ENCODE peak calls at places on chromosomes 4 and X, in four cellular contexts. Q is breast epithelium, L is suprapubic skin, T is sigmoid colon. M is an unnamed sample. For H3K9me3, the result is how much of the 10 kb centered on the place peaks cover.

GRCh38 chr4:129233691-129234090 is 137.7 kb downstream of the C4orf33 start:
- DNase-seq in T (no peak), Q (no peak), L (no peak), M (no peak)

GRCh38 chr4:185833055-185833598 is 21.1 kb upstream of the SORBS2 start:
- DNase-seq in Q (no peak), L (no peak), T (no peak), M (no peak)

GRCh38 chr4:146267826-146268225 is 53.5 kb downstream of the REELD1 start:
- DNase-seq in T (no peak), L (no peak), Q (no peak), M (no peak)

GRCh38 chr4:132893787-132894186 is 255.3 kb upstream of the PCDH10 start:
- DNase-seq in T (no peak), Q (no peak), L (no peak), M (no peak)

GRCh38 chr4:128558896-128559669 is 250.4 kb upstream of the JADE1 start:
- DNase-seq in L (no peak), T (peak), Q (peak), M (no peak)

GRCh38 chrX:16516473-16516872 is 133.5 kb upstream of the S100G start:
- DNase-seq in Q (no peak), L (no peak), T (no peak), M (no peak)

GRCh38 chr4:138242076-138242829 is at the start of gene SLC7A11:
- DNase-seq in L (no peak), Q (peak), T (no peak), M (no peak)

GRCh38 chr4:103626296-103626695 is 93.5 kb downstream of the TACR3 start:
- DNase-seq in Q (no peak), T (no peak), L (no peak), M (no peak)

GRCh38 chrX:134622056-134622812 is 36.0 kb downstream of the PLAC1 start:
- DNase-seq in T (no peak), Q (no peak), L (no peak), M (no peak)

GRCh38 chrX:134622813-134623185 is 35.5 kb downstream of the PLAC1 start:
- DNase-seq in L (no peak), Q (no peak), T (no peak), M (no peak)

GRCh38 chrX:134624046-134624430 is 34.2 kb downstream of the PLAC1 start:
- DNase-seq in T (no peak), Q (no peak), L (no peak), M (no peak)

GRCh38 chrX:134625315-134625718 is 33.0 kb downstream of the PLAC1 start:
- DNase-seq in Q (no peak), L (no peak), T (no peak), M (no peak)

GRCh38 chrX:134623293-134624045 is 34.8 kb downstream of the PLAC1 start:
- DNase-seq in Q (no peak), T (no peak), L (no peak), M (no peak)
- TF ChIP-seq POLR2AphosphoS5 in Q (no peak), T (no peak), L (no peak), M (no peak)

GRCh38 chrX:135287266-135287823 is 21.9 kb upstream of the ETDC start:
- DNase-seq in L (no peak), T (no peak), Q (no peak), M (no peak)
- H3K9me3 ChIP-seq in L (under half), T (under half), Q (half or more), M (under half)

GRCh38 chr4:173521474-173522159 is 8.4 kb downstream of the HAND2 start:
- DNase-seq in Q (no peak), L (no peak), T (peak), M (peak)

GRCh38 chr4:173524218-173525117 is 5.6 kb downstream of the HAND2 start:
- DNase-seq in L (no peak), Q (no peak), T (peak), M (peak)

GRCh38 chr4:173522874-173523395 is 7.1 kb downstream of the HAND2 start:
- DNase-seq in Q (no peak), T (no peak), L (no peak), M (peak)

GRCh38 chr4:173520921-173521473 is 9.0 kb downstream of the HAND2 start:
- DNase-seq in L (no peak), Q (no peak), T (peak), M (no peak)

DNA sequence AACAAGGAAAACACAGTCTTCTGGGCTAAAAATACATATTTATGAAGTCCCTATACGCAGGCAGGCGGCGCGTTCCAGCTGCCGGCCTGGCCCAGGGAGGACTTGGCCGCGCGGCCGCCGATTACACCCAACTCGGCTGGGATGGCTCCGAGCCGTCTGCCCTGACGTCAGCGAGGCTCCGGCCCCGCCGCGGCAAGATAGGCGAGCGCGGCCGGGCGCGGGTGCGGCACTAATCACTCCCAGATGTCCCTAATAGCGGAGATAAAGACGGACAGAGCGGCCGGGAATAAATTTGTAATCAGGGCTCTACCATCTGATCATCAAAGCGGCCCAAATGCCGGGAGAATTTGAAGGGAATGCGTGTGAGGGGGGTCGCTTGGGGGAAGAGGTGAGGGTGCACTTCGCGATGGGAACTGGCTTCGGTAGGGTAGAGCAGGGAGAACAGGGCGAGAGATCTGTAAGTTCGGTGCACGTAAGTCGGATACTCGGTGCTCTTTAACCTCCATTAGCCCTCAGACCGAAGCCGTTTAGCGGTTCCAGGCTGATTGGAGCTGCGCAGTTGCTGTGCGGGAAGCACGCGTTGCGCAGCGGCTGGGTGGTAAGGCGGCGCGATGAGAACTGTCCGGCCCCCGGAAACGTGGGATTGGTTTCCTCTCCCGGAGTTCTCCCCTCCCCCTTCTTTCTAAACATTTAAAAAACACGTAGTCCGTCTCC is 7.7 kb downstream of the HAND2 start:
- DNase-seq in L (peak), Q (peak), T (peak), M (peak)
- TF ChIP-seq POLR2AphosphoS5 in L (peak), Q (peak), T (peak), M (peak)

GRCh38 chrX:148376342-148376741 is 124.1 kb upstream of the AFF2 start:
- DNase-seq in T (no peak), Q (no peak), L (no peak), M (no peak)
- H3K9me3 ChIP-seq in T (under half), Q (under half), L (under half), M (under half)

GRCh38 chr4:172177382-172177781 is 364.2 kb downstream of the GALNTL6 start:
- DNase-seq in Q (no peak), L (no peak), T (no peak), M (no peak)
- TF ChIP-seq POLR2AphosphoS5 in Q (no peak), L (no peak), T (no peak), M (no peak)

DNA sequence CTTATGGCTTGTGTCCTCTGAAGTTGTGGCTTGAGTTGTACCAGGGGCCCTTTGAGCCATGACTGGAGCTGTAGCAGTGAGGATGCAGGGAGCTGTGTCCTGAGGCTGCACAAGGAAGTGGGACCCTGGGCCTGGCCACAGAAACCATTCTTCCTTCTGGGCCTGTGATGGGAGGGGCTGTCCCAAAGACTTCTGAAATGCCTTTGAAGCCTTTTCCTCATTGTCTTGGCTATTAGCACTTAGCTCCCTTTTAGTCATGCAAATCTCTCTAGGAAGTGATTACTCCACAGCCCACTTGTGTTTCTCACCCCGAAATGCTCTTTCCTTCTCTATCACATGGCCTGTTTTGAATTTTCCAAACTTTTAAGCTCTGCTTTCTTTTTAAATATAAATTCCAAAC is 92.4 kb downstream of the FHDC1 start:
- DNase-seq in L (no peak), T (no peak), Q (no peak), M (no peak)
- H3K9me3 ChIP-seq in L (under half), T (under half), Q (under half), M (under half)

GRCh38 chrX:153800746-153801145 is 6.3 kb downstream of the SSR4 start:
- DNase-seq in T (no peak), Q (no peak), L (no peak), M (no peak)
- TF ChIP-seq POLR2AphosphoS5 in T (no peak), Q (no peak), L (no peak), M (no peak)

DNA sequence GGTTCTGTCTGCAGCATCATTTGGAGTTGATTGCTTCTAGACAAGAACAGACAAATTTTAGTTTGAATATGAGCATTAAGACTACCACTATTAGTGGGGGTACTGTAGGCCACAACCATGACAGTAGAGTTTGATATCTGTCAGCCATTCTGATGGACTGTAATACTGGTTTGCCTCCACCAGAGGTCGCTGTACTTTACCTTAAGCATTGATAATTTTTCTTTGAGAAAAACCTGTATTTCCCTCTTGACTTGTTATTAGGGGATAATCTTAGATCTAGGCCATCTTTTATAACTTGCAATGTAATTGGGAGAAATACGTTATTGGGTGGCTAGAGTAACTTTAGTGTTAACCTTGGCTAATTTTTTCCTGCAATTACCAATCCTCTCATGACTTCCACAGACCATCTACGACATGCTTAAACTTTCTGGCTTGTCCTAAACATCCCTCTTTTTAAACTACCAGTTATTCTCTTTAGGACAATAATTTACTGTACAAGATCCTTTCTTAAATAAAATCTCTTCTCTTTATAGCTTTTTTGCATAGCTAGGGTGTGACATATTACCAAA is 562.4 kb downstream of the MAGEB5 start:
- DNase-seq in Q (no peak), T (no peak), L (no peak), M (no peak)
- H3K9me3 ChIP-seq in Q (under half), T (under half), L (under half), M (under half)

GRCh38 chr4:10077101-10077491 is 39.5 kb downstream of the WDR1 start:
- DNase-seq in T (peak), Q (no peak), L (no peak), M (no peak)

GRCh38 chr4:10077492-10078335 is 38.9 kb downstream of the WDR1 start:
- DNase-seq in Q (no peak), T (peak), L (no peak), M (no peak)

GRCh38 chr4:10075158-10075863 is 41.3 kb downstream of the WDR1 start:
- DNase-seq in T (peak), Q (no peak), L (no peak), M (no peak)

GRCh38 chr4:10074767-10075105 is 41.9 kb downstream of the WDR1 start:
- DNase-seq in T (peak), L (no peak), Q (no peak), M (no peak)

DNA sequence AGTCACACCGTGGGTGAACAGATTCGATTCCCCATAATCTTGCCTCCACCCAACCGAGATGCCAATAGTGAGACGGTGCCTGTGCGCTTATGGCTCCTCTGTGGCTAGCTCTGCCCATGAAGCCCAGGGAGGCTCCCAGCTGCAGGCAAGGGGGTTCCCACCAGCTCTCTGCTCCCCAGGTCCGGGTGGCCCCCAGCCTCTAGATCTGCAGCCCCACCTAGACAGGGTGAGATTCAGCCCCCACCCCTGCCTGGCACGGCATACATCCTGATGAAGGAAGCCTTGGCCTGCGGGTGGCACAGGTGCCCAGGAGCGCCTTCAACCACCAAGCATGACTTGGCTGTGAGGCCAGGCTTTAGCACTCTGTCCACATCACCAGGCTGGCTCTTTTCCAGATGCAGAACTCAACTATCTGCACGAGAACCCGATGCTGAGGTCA is 40.6 kb downstream of the WDR1 start:
- DNase-seq in L (no peak), T (peak), Q (no peak), M (no peak)
- TF ChIP-seq POLR2AphosphoS5 in L (no peak), T (no peak), Q (no peak), M (no peak)

DNA sequence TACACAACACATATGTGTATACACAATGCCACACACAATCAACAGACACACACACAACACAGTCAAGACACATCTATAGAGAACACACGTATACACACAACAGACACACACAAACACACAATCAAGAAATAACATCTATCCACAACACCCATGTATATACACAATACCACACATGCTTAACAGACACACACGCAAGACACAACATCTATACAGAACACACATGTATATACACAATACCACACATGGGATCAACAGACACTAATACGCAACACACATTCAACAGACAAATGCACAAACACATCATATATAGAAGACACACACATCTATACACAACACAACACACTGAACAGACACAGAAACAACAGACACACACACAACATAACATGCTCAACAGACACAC is 234.8 kb downstream of the SHOX start:
- DNase-seq in L (no peak), T (no peak), Q (no peak), M (no peak)
- H3K9me3 ChIP-seq in L (under half), T (under half), Q (under half), M (under half)

M was measured in vagina.